ENCODE peak calls at places on chromosome 21, in seven cellular contexts. One of them, this sample, is unnamed.

GRCh38 chr21:28867401-28867800 is 125.3 kb downstream of the LTN1 start:
- DNase-seq in fibroblast of lung: peak
- DNase-seq in CD8-positive, alpha-beta T cell: no peak
- DNase-seq in CD4-positive, alpha-beta memory T cell: no peak
- DNase-seq in GM23248: peak
- DNase-seq in hepatocyte: no peak
- DNase-seq in pancreas: no peak
- DNase-seq in this sample: peak

GRCh38 chr21:22421416-22422190 is 1423.4 kb downstream of the NCAM2 start:
- DNase-seq in fibroblast of lung: no peak
- DNase-seq in CD8-positive, alpha-beta T cell: no peak
- DNase-seq in CD4-positive, alpha-beta memory T cell: peak
- DNase-seq in GM23248: no peak
- DNase-seq in hepatocyte: no peak
- DNase-seq in pancreas: no peak
- DNase-seq in this sample: no peak

GRCh38 chr21:31326478-31327247 is 17.4 kb downstream of the TIAM1 start:
- DNase-seq in fibroblast of lung: peak
- DNase-seq in CD8-positive, alpha-beta T cell: no peak
- DNase-seq in CD4-positive, alpha-beta memory T cell: peak
- DNase-seq in GM23248: peak
- DNase-seq in hepatocyte: no peak
- DNase-seq in pancreas: no peak
- DNase-seq in this sample: no peak

GRCh38 chr21:20661221-20661620 is 337.0 kb upstream of the NCAM2 start:
- DNase-seq in fibroblast of lung: no peak
- DNase-seq in CD8-positive, alpha-beta T cell: no peak
- DNase-seq in CD4-positive, alpha-beta memory T cell: no peak
- DNase-seq in GM23248: no peak
- DNase-seq in hepatocyte: no peak
- DNase-seq in pancreas: no peak
- DNase-seq in this sample: no peak

GRCh38 chr21:25024639-25025038 is 582.6 kb downstream of the MRPL39 start:
- DNase-seq in fibroblast of lung: no peak
- DNase-seq in CD8-positive, alpha-beta T cell: no peak
- DNase-seq in CD4-positive, alpha-beta memory T cell: no peak
- DNase-seq in GM23248: no peak
- DNase-seq in hepatocyte: no peak
- DNase-seq in pancreas: no peak
- DNase-seq in this sample: no peak

GRCh38 chr21:23936224-23936623 is 1671.1 kb downstream of the MRPL39 start:
- DNase-seq in fibroblast of lung: peak
- DNase-seq in CD8-positive, alpha-beta T cell: no peak
- DNase-seq in CD4-positive, alpha-beta memory T cell: no peak
- DNase-seq in GM23248: no peak
- DNase-seq in hepatocyte: peak
- DNase-seq in pancreas: no peak
- DNase-seq in this sample: peak

GRCh38 chr21:19065164-19065563 is 661.6 kb upstream of the TMPRSS15 start:
- DNase-seq in fibroblast of lung: no peak
- DNase-seq in CD8-positive, alpha-beta T cell: no peak
- DNase-seq in CD4-positive, alpha-beta memory T cell: no peak
- DNase-seq in GM23248: no peak
- DNase-seq in hepatocyte: no peak
- DNase-seq in pancreas: peak
- DNase-seq in this sample: no peak

GRCh38 chr21:31145271-31145801 is 107.1 kb upstream of the KRTAP19-8 start:
- DNase-seq in fibroblast of lung: no peak
- DNase-seq in CD8-positive, alpha-beta T cell: no peak
- DNase-seq in CD4-positive, alpha-beta memory T cell: no peak
- DNase-seq in GM23248: no peak
- DNase-seq in hepatocyte: no peak
- DNase-seq in pancreas: no peak
- DNase-seq in this sample: no peak

GRCh38 chr21:43925096-43925481 is 60.1 kb downstream of the AGPAT3 start:
- DNase-seq in fibroblast of lung: no peak
- DNase-seq in CD8-positive, alpha-beta T cell: no peak
- DNase-seq in CD4-positive, alpha-beta memory T cell: no peak
- DNase-seq in GM23248: no peak
- DNase-seq in hepatocyte: peak
- DNase-seq in pancreas: peak
- DNase-seq in this sample: no peak

GRCh38 chr21:33685613-33686197 is 43.4 kb downstream of the ITSN1 start:
- DNase-seq in fibroblast of lung: peak
- DNase-seq in CD8-positive, alpha-beta T cell: no peak
- DNase-seq in CD4-positive, alpha-beta memory T cell: no peak
- DNase-seq in GM23248: peak
- DNase-seq in hepatocyte: no peak
- DNase-seq in pancreas: no peak
- DNase-seq in this sample: peak

GRCh38 chr21:33412832-33413519 is 9.8 kb downstream of the IFNGR2 start:
- DNase-seq in fibroblast of lung: no peak
- DNase-seq in CD8-positive, alpha-beta T cell: no peak
- DNase-seq in CD4-positive, alpha-beta memory T cell: no peak
- DNase-seq in GM23248: no peak
- DNase-seq in hepatocyte: peak
- DNase-seq in pancreas: no peak
- DNase-seq in this sample: no peak

GRCh38 chr21:25791321-25791720 is 56.5 kb downstream of the GABPA start:
- DNase-seq in fibroblast of lung: no peak
- DNase-seq in CD8-positive, alpha-beta T cell: no peak
- DNase-seq in CD4-positive, alpha-beta memory T cell: no peak
- DNase-seq in GM23248: no peak
- DNase-seq in hepatocyte: no peak
- DNase-seq in pancreas: no peak
- DNase-seq in this sample: no peak

GRCh38 chr21:33860332-33860879 is 55.2 kb downstream of the ATP5PO start:
- DNase-seq in fibroblast of lung: no peak
- DNase-seq in CD8-positive, alpha-beta T cell: no peak
- DNase-seq in CD4-positive, alpha-beta memory T cell: no peak
- DNase-seq in GM23248: no peak
- DNase-seq in hepatocyte: no peak
- DNase-seq in pancreas: no peak
- DNase-seq in this sample: no peak

GRCh38 chr21:43303240-43304178 is 123.4 kb downstream of the SIK1 start:
- DNase-seq in fibroblast of lung: no peak
- DNase-seq in CD8-positive, alpha-beta T cell: no peak
- DNase-seq in CD4-positive, alpha-beta memory T cell: no peak
- DNase-seq in GM23248: no peak
- DNase-seq in hepatocyte: no peak
- DNase-seq in pancreas: peak
- DNase-seq in this sample: no peak

GRCh38 chr21:25563399-25564116 is 43.7 kb downstream of the MRPL39 start:
- DNase-seq in fibroblast of lung: peak
- DNase-seq in CD8-positive, alpha-beta T cell: no peak
- DNase-seq in CD4-positive, alpha-beta memory T cell: peak
- DNase-seq in GM23248: peak
- DNase-seq in hepatocyte: no peak
- DNase-seq in pancreas: no peak
- DNase-seq in this sample: no peak

GRCh38 chr21:28818663-28819278 is 173.9 kb downstream of the LTN1 start:
- DNase-seq in fibroblast of lung: no peak
- DNase-seq in CD8-positive, alpha-beta T cell: no peak
- DNase-seq in CD4-positive, alpha-beta memory T cell: no peak
- DNase-seq in GM23248: peak
- DNase-seq in hepatocyte: no peak
- DNase-seq in pancreas: no peak
- DNase-seq in this sample: no peak

GRCh38 chr21:26961704-26962103 is 5.2 kb downstream of the ADAMTS5 start:
- DNase-seq in fibroblast of lung: no peak
- DNase-seq in CD8-positive, alpha-beta T cell: no peak
- DNase-seq in CD4-positive, alpha-beta memory T cell: peak
- DNase-seq in GM23248: peak
- DNase-seq in hepatocyte: no peak
- DNase-seq in pancreas: no peak
- DNase-seq in this sample: no peak

GRCh38 chr21:26962516-26963305 is 4.2 kb downstream of the ADAMTS5 start:
- DNase-seq in fibroblast of lung: no peak
- DNase-seq in CD8-positive, alpha-beta T cell: no peak
- DNase-seq in CD4-positive, alpha-beta memory T cell: no peak
- DNase-seq in GM23248: peak
- DNase-seq in hepatocyte: no peak
- DNase-seq in pancreas: no peak
- DNase-seq in this sample: no peak

GRCh38 chr21:26956216-26956615 is 10.7 kb downstream of the ADAMTS5 start:
- DNase-seq in fibroblast of lung: no peak
- DNase-seq in CD8-positive, alpha-beta T cell: no peak
- DNase-seq in CD4-positive, alpha-beta memory T cell: no peak
- DNase-seq in GM23248: no peak
- DNase-seq in hepatocyte: no peak
- DNase-seq in pancreas: no peak
- DNase-seq in this sample: no peak

GRCh38 chr21:26954591-26955214 is 12.2 kb downstream of the ADAMTS5 start:
- DNase-seq in fibroblast of lung: no peak
- DNase-seq in CD8-positive, alpha-beta T cell: no peak
- DNase-seq in CD4-positive, alpha-beta memory T cell: no peak
- DNase-seq in GM23248: no peak
- DNase-seq in hepatocyte: no peak
- DNase-seq in pancreas: no peak
- DNase-seq in this sample: no peak

GRCh38 chr21:26958792-26959191 is 8.1 kb downstream of the ADAMTS5 start:
- DNase-seq in fibroblast of lung: no peak
- DNase-seq in CD8-positive, alpha-beta T cell: no peak
- DNase-seq in CD4-positive, alpha-beta memory T cell: no peak
- DNase-seq in GM23248: no peak
- DNase-seq in hepatocyte: no peak
- DNase-seq in pancreas: no peak
- DNase-seq in this sample: no peak
- H3K27ac ChIP-seq in fibroblast of lung: no peak
- H3K27ac ChIP-seq in CD8-positive, alpha-beta T cell: no peak
- H3K27ac ChIP-seq in CD4-positive, alpha-beta memory T cell: no peak
- H3K27ac ChIP-seq in GM23248: no peak
- H3K27ac ChIP-seq in hepatocyte: no peak
- H3K27ac ChIP-seq in pancreas: no peak
- H3K27ac ChIP-seq in this sample: no peak

DNA sequence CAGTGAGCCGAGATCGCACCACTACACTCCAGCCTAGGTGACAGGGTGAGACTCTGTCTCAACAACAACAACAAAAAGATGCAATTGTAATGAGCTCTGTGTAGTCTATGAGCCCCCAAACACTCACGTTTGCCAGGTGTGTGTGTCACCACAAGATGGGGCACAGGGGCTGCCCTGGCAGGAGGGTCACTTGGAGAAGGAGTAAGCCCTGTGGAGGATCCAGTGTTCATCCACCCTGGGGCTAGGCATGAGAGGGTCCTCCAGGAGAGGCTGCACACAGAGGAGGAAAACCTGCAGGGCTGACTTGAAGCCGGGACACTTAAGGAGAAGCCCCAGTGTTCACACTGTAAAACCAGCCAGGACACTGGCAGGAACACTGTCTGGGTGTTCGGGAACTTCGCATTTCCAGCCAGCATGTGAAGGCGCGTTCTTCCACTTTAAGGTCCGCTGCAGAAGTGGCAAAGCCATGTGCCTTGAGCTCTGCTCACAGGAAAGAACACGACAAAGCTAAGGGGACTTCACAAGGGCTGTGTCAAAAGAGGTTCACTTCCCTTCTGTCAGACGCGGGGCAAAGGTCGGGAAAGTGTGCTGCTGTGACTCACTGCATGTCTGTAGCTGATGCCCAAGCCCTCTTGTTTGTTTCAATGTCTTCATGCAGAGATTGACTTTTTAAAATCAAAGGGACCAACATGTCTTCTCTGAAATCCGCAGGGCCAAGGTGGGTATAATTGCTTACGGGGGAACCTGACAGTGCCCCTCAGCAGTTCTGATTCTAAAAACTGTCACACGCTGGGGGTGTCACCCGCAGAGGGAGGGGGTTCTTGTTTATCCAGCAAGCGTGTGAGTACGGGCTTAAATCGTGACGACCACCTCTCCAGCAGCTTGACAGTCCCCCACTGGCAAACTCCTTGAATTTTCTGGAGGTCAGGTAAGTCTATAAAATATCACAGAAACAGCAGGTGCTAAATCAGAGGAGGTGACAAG is 102.8 kb downstream of the RIPK4 start:
- DNase-seq in fibroblast of lung: peak
- DNase-seq in CD8-positive, alpha-beta T cell: no peak
- DNase-seq in CD4-positive, alpha-beta memory T cell: no peak
- DNase-seq in GM23248: peak
- DNase-seq in hepatocyte: peak
- DNase-seq in pancreas: no peak
- DNase-seq in this sample: no peak
- H3K27ac ChIP-seq in fibroblast of lung: no peak
- H3K27ac ChIP-seq in CD8-positive, alpha-beta T cell: no peak
- H3K27ac ChIP-seq in CD4-positive, alpha-beta memory T cell: no peak
- H3K27ac ChIP-seq in GM23248: peak
- H3K27ac ChIP-seq in hepatocyte: peak
- H3K27ac ChIP-seq in pancreas: no peak
- H3K27ac ChIP-seq in this sample: peak

GRCh38 chr21:36700961-36701911 is 2.3 kb downstream of the SIM2 start:
- DNase-seq in fibroblast of lung: no peak
- DNase-seq in CD8-positive, alpha-beta T cell: no peak
- DNase-seq in CD4-positive, alpha-beta memory T cell: no peak
- DNase-seq in GM23248: no peak
- DNase-seq in hepatocyte: no peak
- DNase-seq in pancreas: no peak
- DNase-seq in this sample: no peak
- H3K27ac ChIP-seq in fibroblast of lung: no peak
- H3K27ac ChIP-seq in CD8-positive, alpha-beta T cell: no peak
- H3K27ac ChIP-seq in CD4-positive, alpha-beta memory T cell: no peak
- H3K27ac ChIP-seq in GM23248: no peak
- H3K27ac ChIP-seq in hepatocyte: no peak
- H3K27ac ChIP-seq in pancreas: no peak
- H3K27ac ChIP-seq in this sample: no peak

GRCh38 chr21:16342932-16343331 is 613.1 kb downstream of the USP25 start:
- DNase-seq in fibroblast of lung: no peak
- DNase-seq in CD8-positive, alpha-beta T cell: no peak
- DNase-seq in CD4-positive, alpha-beta memory T cell: no peak
- DNase-seq in GM23248: no peak
- DNase-seq in hepatocyte: no peak
- DNase-seq in pancreas: no peak
- DNase-seq in this sample: no peak
- H3K27ac ChIP-seq in fibroblast of lung: no peak
- H3K27ac ChIP-seq in CD8-positive, alpha-beta T cell: no peak
- H3K27ac ChIP-seq in CD4-positive, alpha-beta memory T cell: no peak
- H3K27ac ChIP-seq in GM23248: no peak
- H3K27ac ChIP-seq in hepatocyte: no peak
- H3K27ac ChIP-seq in pancreas: no peak
- H3K27ac ChIP-seq in this sample: no peak

DNA sequence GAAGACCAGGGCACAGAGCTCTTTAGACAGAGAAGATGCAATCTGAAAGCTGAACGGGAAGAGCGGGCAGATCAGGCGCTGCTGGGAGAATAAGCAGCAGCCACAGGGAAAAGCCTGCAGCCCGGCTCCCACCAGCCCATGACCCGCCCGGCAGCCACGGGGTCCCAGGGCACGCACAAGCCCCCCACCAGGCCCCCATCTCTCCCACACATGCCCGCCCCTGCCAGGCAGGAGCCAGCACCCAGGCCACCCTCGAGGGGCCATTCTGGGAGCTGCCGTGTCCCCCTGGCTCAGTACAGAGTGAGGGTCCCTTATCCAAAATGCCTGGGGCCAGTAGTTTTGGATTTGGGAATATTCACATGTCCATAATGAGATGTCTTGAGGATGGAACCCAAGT is 16.3 kb downstream of the SLC19A1 start:
- DNase-seq in fibroblast of lung: no peak
- DNase-seq in CD8-positive, alpha-beta T cell: no peak
- DNase-seq in CD4-positive, alpha-beta memory T cell: no peak
- DNase-seq in GM23248: no peak
- DNase-seq in hepatocyte: no peak
- DNase-seq in pancreas: peak
- DNase-seq in this sample: no peak
- H3K27ac ChIP-seq in fibroblast of lung: no peak
- H3K27ac ChIP-seq in CD8-positive, alpha-beta T cell: no peak
- H3K27ac ChIP-seq in CD4-positive, alpha-beta memory T cell: no peak
- H3K27ac ChIP-seq in GM23248: no peak
- H3K27ac ChIP-seq in hepatocyte: no peak
- H3K27ac ChIP-seq in pancreas: no peak
- H3K27ac ChIP-seq in this sample: no peak

GRCh38 chr21:32366191-32366590 is 26.6 kb downstream of the URB1 start:
- DNase-seq in fibroblast of lung: no peak
- DNase-seq in CD8-positive, alpha-beta T cell: peak
- DNase-seq in CD4-positive, alpha-beta memory T cell: no peak
- DNase-seq in GM23248: no peak
- DNase-seq in hepatocyte: no peak
- DNase-seq in pancreas: no peak
- DNase-seq in this sample: no peak
- H3K27ac ChIP-seq in fibroblast of lung: no peak
- H3K27ac ChIP-seq in CD8-positive, alpha-beta T cell: no peak
- H3K27ac ChIP-seq in CD4-positive, alpha-beta memory T cell: no peak
- H3K27ac ChIP-seq in GM23248: no peak
- H3K27ac ChIP-seq in hepatocyte: no peak
- H3K27ac ChIP-seq in pancreas: no peak
- H3K27ac ChIP-seq in this sample: no peak

This sample was measured in foreskin keratinocyte.